ENCODE peak calls at places on chromosomes 16 and 17, in five cellular contexts. W is lower lobe of right lung, Z is lower leg skin, E is activated B cell treated with CpG ODN at 0.5 μM for 24 hours, G is osteocyte. H is an unnamed sample.

GRCh38 chr16:81616321-81617020 is 162.6 kb upstream of the PLCG2 start:
- DNase-seq in W (peak), Z (no peak), E (peak), G (peak), H (no peak)

GRCh38 chr17:12730931-12731521 is 58.3 kb upstream of the ARHGAP44 start:
- DNase-seq in W (peak), Z (no peak), E (no peak), G (no peak), H (no peak)

GRCh38 chr17:1055751-1056645 is 59.1 kb downstream of the TIMM22 start:
- DNase-seq in W (peak), Z (peak), E (peak), G (no peak), H (peak)

GRCh38 chr16:78284957-78285434 is 185.5 kb downstream of the WWOX start:
- DNase-seq in W (no peak), Z (no peak), E (no peak), G (no peak), H (no peak)

GRCh38 chr17:27407916-27408846 is 48.1 kb upstream of the KSR1 start:
- DNase-seq in W (no peak), Z (peak), E (no peak), G (no peak), H (peak)

GRCh38 chr17:12545877-12546513 is 119.7 kb upstream of the MYOCD start:
- DNase-seq in W (no peak), Z (no peak), E (no peak), G (no peak), H (no peak)

GRCh38 chr17:2904135-2904534 is 107.9 kb downstream of the RAP1GAP2 start:
- DNase-seq in W (peak), Z (no peak), E (no peak), G (no peak), H (no peak)

GRCh38 chr17:66702106-66702936 is 132.6 kb upstream of the CACNG5 start:
- DNase-seq in W (no peak), Z (no peak), E (no peak), G (no peak), H (no peak)

GRCh38 chr17:14299261-14300093 is 1.4 kb upstream of the HS3ST3B1 start:
- DNase-seq in W (peak), Z (peak), E (peak), G (peak), H (peak)

GRCh38 chr17:3732171-3732570 is 8.5 kb downstream of the HASPIN start:
- DNase-seq in W (no peak), Z (no peak), E (no peak), G (no peak), H (no peak)

GRCh38 chr17:16987830-16988601 is 16.1 kb upstream of the TNFRSF13B start:
- DNase-seq in W (peak), Z (peak), E (peak), G (no peak), H (no peak)

GRCh38 chr16:67174706-67175231 is 4.4 kb downstream of the NOL3 start:
- DNase-seq in W (no peak), Z (no peak), E (no peak), G (no peak), H (peak)

GRCh38 chr17:70394833-70395232 is 225.5 kb downstream of the KCNJ2 start:
- DNase-seq in W (no peak), Z (no peak), E (no peak), G (no peak), H (no peak)

GRCh38 chr17:2777242-2777867 is 18.9 kb upstream of the RAP1GAP2 start:
- DNase-seq in W (no peak), Z (no peak), E (no peak), G (no peak), H (no peak)

GRCh38 chr16:85329059-85329812 is 217.0 kb upstream of the CIBAR2 start:
- DNase-seq in W (no peak), Z (no peak), E (no peak), G (no peak), H (no peak)

GRCh38 chr16:48105456-48105855 is 50.3 kb downstream of the ABCC12 start:
- DNase-seq in W (no peak), Z (no peak), E (no peak), G (no peak), H (no peak)

GRCh38 chr17:956905-957304 is 22.7 kb downstream of the NXN start:
- DNase-seq in W (no peak), Z (no peak), E (no peak), G (no peak), H (no peak)

GRCh38 chr17:488993-489757 is 136.6 kb upstream of the RPH3AL start:
- DNase-seq in W (peak), Z (no peak), E (peak), G (no peak), H (no peak)

GRCh38 chr17:79947351-79948031 is 88.2 kb downstream of the TBC1D16 start:
- DNase-seq in W (peak), Z (peak), E (no peak), G (no peak), H (peak)

GRCh38 chr17:17836818-17837379 is at the start of gene SREBF1:
- DNase-seq in W (peak), Z (peak), E (peak), G (peak), H (no peak)

GRCh38 chr16:17273142-17273561 is 197.6 kb downstream of the XYLT1 start:
- DNase-seq in W (no peak), Z (no peak), E (no peak), G (no peak), H (no peak)

GRCh38 chr17:79815836-79816371 is 19.0 kb upstream of the CBX8 start:
- DNase-seq in W (no peak), Z (no peak), E (no peak), G (no peak), H (no peak)

GRCh38 chr16:12208341-12209035 is 232.0 kb downstream of the SNX29 start:
- DNase-seq in W (no peak), Z (no peak), E (no peak), G (no peak), H (no peak)

GRCh38 chr17:51231999-51232398 is 27.9 kb downstream of the MBTD1 start:
- DNase-seq in W (no peak), Z (no peak), E (no peak), G (no peak), H (no peak)

GRCh38 chr17:5809580-5810188 is 225.4 kb upstream of the NLRP1 start:
- DNase-seq in W (no peak), Z (peak), E (no peak), G (peak), H (no peak)

GRCh38 chr16:1527836-1528811 is 5.3 kb upstream of the TMEM204 start:
- DNase-seq in W (no peak), Z (peak), E (no peak), G (no peak), H (no peak)

GRCh38 chr16:66961065-66961744 is at the start of gene CES3:
- DNase-seq in W (peak), Z (no peak), E (peak), G (no peak), H (no peak)

GRCh38 chr16:78376452-78376851 is 277.0 kb downstream of the WWOX start:
- DNase-seq in W (no peak), Z (no peak), E (no peak), G (no peak), H (no peak)

GRCh38 chr17:4477286-4477791 is 21.3 kb upstream of the SPNS2 start:
- DNase-seq in W (no peak), Z (no peak), E (no peak), G (no peak), H (no peak)

GRCh38 chr17:62650587-62650986 is 23.1 kb downstream of the MRC2 start:
- DNase-seq in W (peak), Z (no peak), E (no peak), G (no peak), H (peak)

GRCh38 chr17:33438578-33438977 is 145.5 kb upstream of the ASIC2 start:
- DNase-seq in W (no peak), Z (no peak), E (no peak), G (no peak), H (no peak)

GRCh38 chr17:15038656-15039055 is 226.5 kb downstream of the PMP22 start:
- DNase-seq in W (no peak), Z (no peak), E (no peak), G (no peak), H (no peak)

GRCh38 chr17:27216836-27217235 is 77.1 kb upstream of the WSB1 start:
- DNase-seq in W (no peak), Z (no peak), E (no peak), G (no peak), H (no peak)

GRCh38 chr17:70251704-70252103 is 82.4 kb downstream of the KCNJ2 start:
- DNase-seq in W (no peak), Z (no peak), E (no peak), G (no peak), H (no peak)

GRCh38 chr16:52633230-52633629 is 86.3 kb upstream of the TOX3 start:
- DNase-seq in W (no peak), Z (no peak), E (no peak), G (no peak), H (no peak)

GRCh38 chr17:42098747-42099399 is 600 bp upstream of the ZNF385C start:
- DNase-seq in W (no peak), Z (no peak), E (no peak), G (no peak), H (no peak)

DNA sequence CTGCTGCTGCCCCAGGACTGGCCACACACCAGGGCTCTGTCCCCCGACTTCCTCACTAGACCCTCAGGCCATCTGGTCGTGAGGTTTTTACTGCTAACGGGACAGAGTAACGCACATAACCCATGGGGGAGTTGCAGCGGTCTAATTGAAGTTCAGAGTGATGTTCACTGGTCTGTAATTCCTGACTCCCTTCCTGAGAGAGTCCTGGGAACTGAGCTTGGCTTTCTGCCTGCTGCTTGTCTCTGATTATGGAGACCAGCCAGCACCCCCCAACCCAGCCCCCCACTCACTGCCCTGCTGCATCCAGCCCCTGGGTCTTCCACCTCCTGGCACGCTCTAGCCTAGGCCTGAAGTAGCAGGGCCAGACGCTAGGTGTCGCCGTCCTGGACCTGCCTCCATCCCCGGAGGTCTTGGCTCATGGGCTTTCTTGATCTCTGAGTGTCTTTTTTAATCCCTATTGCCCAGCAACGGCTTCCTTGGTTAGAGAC is 192.9 kb downstream of the CCDC182 start:
- DNase-seq in W (no peak), Z (no peak), E (peak), G (no peak), H (no peak)
- TF ChIP-seq CTCF in W (peak), Z (no peak), E (no peak), G (peak), H (peak)

GRCh38 chr16:57202095-57202886 is 16.2 kb downstream of the RSPRY1 start:
- DNase-seq in W (no peak), Z (no peak), E (no peak), G (no peak), H (no peak)

GRCh38 chr16:57208926-57209325 is 22.8 kb downstream of the RSPRY1 start:
- DNase-seq in W (no peak), Z (no peak), E (no peak), G (no peak), H (no peak)

GRCh38 chr16:57209780-57210179 is 23.7 kb downstream of the RSPRY1 start:
- DNase-seq in W (no peak), Z (no peak), E (no peak), G (no peak), H (no peak)

GRCh38 chr16:57203451-57203850 is 17.3 kb downstream of the RSPRY1 start:
- DNase-seq in W (no peak), Z (no peak), E (no peak), G (no peak), H (no peak)

GRCh38 chr16:57204675-57205074 is 18.5 kb downstream of the RSPRY1 start:
- DNase-seq in W (no peak), Z (no peak), E (no peak), G (no peak), H (no peak)
- TF ChIP-seq CTCF in W (no peak), Z (no peak), E (no peak), G (no peak), H (peak)

DNA sequence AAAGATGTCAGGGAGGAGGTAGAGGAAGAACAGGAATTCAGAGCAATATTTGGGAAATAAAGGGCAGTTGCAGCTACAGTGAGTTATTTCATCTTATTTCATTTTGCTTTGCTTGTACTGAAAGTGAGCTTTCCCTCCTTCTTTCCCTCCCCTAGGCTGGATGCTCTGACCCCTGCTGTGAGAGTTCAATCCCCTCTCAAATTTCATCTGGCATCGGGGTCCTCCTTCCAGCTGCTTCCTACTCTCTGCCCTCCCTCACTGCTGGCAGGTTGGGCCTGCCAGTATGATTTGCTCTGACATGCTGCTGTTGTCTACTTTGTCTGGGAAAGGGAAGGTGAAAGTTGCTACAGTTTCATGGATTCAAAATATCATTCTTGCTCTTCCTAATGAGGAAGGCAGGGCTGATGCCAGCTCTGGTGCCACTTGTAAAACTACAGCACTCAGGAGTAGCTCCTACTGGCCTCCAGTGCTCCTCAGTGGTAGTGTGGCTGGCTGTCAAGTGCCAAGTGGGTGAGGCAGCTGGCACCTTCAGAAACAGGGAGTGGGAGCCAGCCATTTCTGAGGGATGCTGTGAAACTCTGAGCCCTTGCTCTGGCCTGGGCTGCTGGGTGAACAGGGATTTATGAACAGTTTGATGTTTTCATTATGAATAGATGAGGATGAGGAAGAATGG is 408.6 kb downstream of the HAPSTR1 start:
- DNase-seq in W (peak), Z (no peak), E (no peak), G (no peak), H (no peak)
- TF ChIP-seq CTCF in W (no peak), Z (no peak), E (no peak), G (no peak), H (no peak)

DNA sequence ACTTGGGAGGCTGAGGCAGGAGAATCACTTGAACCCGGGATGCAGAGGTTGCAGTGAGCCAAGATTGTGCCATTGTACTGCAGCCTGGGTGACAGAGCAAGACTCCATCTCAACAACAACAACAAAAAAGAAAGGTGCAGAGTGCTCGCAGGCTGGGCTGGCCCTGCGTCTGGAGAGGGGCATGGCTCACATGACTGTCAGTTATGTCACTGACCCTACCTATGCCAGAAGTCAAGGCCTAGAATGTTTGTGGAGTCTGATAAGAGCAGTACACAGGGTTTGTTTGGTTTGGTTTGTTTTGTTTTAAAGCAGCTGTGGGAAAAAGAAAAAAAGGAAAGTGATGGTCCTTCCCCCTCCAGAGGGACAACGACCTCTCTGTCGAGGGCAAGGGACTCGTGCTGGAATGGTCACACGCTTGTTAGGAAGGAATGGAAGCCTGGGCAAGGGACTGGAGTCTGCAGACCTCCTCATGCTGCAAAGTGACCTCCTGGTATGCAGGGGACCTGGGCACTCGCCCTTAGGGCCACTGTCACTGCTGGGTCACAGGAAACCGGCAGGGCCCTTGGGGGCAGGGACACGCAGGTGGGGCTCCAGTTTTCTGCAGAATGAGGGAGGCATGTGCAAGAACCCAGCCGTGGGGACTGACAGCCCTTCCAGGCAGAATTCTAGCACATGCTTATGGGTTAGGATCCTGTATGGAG is 10.1 kb upstream of the OSGIN1 start:
- DNase-seq in W (no peak), Z (no peak), E (no peak), G (no peak), H (no peak)
- TF ChIP-seq CTCF in W (no peak), Z (peak), E (no peak), G (no peak), H (no peak)

GRCh38 chr17:81200201-81200600 is 22.6 kb downstream of the CEP131 start:
- DNase-seq in W (no peak), Z (no peak), E (no peak), G (no peak), H (peak)

GRCh38 chr17:81202318-81202717 is 20.4 kb downstream of the CEP131 start:
- DNase-seq in W (no peak), Z (no peak), E (no peak), G (no peak), H (no peak)

GRCh38 chr17:81198826-81199481 is 23.8 kb downstream of the CEP131 start:
- DNase-seq in W (no peak), Z (no peak), E (no peak), G (no peak), H (no peak)

GRCh38 chr17:81199482-81199830 is 23.3 kb downstream of the CEP131 start:
- DNase-seq in W (no peak), Z (no peak), E (no peak), G (no peak), H (no peak)

DNA sequence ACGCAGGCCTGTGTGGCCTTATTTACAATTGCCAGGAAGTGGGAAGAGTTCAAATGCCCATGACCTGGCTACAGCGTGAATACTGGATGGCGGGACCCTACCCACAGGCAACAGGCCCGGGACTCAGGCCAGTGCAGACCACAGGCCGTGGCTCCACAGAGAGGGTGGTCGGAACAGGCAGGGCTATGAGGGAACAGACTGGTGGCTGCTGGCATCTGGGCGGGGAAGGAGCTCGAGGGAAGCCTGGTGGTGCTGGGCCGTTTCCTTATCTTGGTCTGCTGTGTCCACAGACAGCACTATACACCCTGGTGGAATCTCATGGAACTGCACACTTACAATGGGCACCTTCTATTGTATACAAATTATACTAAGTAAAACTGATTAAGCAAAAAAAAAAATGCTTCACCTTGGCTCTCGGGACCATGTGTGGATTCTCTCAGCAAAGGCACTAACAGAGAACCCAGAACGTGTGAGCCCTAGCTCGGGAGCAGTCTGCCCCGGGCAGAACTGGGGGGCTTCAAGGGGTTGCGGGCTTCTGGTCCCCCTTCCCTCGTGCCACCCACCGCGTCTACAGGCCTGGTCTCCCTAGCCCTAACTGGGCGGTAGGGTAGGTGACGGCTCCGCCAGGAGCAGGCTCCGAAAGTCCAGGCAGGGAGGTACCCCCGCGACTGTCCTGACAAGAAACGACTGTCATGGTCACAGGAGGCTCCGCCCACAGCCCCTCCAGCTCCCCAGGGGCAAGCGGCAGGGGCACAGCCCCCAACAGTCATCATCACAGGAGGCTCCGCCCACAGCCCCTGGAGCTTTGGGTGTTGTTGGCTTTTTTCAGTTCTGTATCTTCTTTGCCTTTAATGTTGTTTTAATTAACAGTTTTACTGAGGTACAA is 21.8 kb downstream of the CEP131 start:
- DNase-seq in W (peak), Z (no peak), E (no peak), G (no peak), H (no peak)
- TF ChIP-seq CTCF in W (peak), Z (no peak), E (no peak), G (peak), H (peak)

DNA sequence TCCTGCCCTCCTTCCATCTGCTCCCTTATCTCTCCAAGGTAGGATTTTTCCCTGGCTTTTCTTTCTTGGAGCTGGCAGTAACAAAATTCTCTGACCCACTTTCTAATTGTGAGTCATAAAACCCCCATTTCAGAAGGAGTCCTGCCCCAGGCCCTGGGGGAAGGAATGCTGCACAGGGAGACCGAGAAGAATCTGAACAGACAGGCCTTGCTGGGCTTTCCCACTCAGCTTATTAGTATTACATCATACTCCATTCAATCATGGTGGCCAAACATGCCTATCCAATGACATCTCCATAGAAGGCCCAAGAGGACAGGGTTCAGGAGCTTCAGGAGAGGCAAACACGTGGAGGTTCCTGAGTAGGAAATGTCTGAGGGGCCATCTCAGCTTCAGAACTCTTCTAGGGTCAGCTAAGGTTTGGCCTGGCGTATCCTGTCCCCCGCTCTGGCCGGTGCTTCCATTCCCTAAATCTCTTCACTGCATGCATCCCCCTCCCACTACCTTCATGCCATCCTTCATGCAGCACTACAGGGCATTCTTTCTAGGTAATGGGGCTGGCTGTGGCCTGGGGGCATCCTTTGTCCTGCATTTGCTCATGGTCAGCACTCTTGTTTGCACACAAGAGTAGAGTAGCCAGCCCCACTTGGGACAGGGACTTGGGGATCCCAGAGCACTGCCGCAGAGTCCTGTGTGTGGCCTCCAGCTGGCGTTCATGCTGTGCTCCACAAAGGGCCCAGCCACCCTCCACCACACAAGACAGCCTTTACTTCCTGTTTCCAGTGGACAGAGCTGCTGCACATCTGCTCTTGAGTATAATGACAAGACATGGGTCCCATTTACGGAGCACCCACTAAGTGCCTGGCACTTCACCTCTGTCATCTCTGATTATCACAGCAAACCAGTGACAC is 8.2 kb downstream of the SLC6A2 start:
- DNase-seq in W (no peak), Z (no peak), E (no peak), G (no peak), H (no peak)
- TF ChIP-seq CTCF in W (no peak), Z (no peak), E (no peak), G (no peak), H (no peak)